ENCODE peak calls at places on chromosomes 11 and 22, in five cellular contexts. X is nephron progenitor cell, Z is bronchial epithelial cell, Y is upper lobe of right lung, P is kidney epithelial cell. N is an unnamed sample.

GRCh38 chr11:130909650-130910049 is 6.6 kb downstream of the SNX19 start:
- DNase-seq in X (no peak), P (no peak), Z (peak), Y (no peak), N (peak)

GRCh38 chr22:20027966-20028854 is 7.3 kb downstream of the TANGO2 start:
- DNase-seq in P (no peak), Y (no peak), X (no peak), Z (peak), N (peak)

GRCh38 chr11:70078095-70078795 is at the start of gene ANO1:
- DNase-seq in X (peak), Y (peak), Z (no peak), P (no peak), N (peak)

GRCh38 chr22:30485362-30485988 is 13.7 kb upstream of the SEC14L3 start:
- DNase-seq in P (no peak), Z (peak), Y (peak), X (peak), N (peak)

GRCh38 chr11:67700548-67701262 is 26.3 kb upstream of the ALDH3B2 start:
- DNase-seq in X (no peak), Z (peak), P (no peak), Y (no peak), N (peak)

GRCh38 chr11:35007277-35007676 is 90.9 kb downstream of the PDHX start:
- DNase-seq in X (no peak), Y (no peak), P (no peak), Z (no peak), N (no peak)

GRCh38 chr11:116702772-116703360 is 69.9 kb downstream of the BUD13 start:
- DNase-seq in P (peak), X (no peak), Y (no peak), Z (no peak), N (no peak)

GRCh38 chr11:27720277-27720830 is 20.1 kb upstream of the BDNF start:
- DNase-seq in Y (no peak), Z (peak), X (peak), P (no peak), N (peak)

GRCh38 chr11:28442113-28442512 is 333.9 kb downstream of the METTL15 start:
- DNase-seq in Z (no peak), Y (no peak), X (no peak), P (no peak), N (no peak)

GRCh38 chr22:49852898-49853894 is at the start of gene ZBED4:
- DNase-seq in Z (peak), Y (peak), P (peak), X (peak), N (peak)

GRCh38 chr11:66333220-66333877 is 2.9 kb downstream of the RIN1 start:
- DNase-seq in X (no peak), Y (no peak), Z (no peak), P (no peak), N (no peak)

GRCh38 chr11:121716060-121716459 is 263.3 kb upstream of the SORL1-AS1 start:
- DNase-seq in Z (no peak), Y (no peak), P (no peak), X (no peak), N (no peak)

GRCh38 chr11:103894673-103895072 is 141.8 kb upstream of the DDI1 start:
- DNase-seq in Z (no peak), Y (no peak), P (no peak), X (no peak), N (no peak)

GRCh38 chr22:18076060-18076497 is 1.7 kb upstream of the PEX26 start:
- DNase-seq in Z (peak), X (peak), Y (peak), P (no peak), N (peak)

GRCh38 chr11:39541945-39542351 is 1917.5 kb downstream of the LRRC4C start:
- DNase-seq in Z (peak), Y (no peak), P (peak), X (no peak), N (peak)

GRCh38 chr22:22558972-22559603 is at the start of gene PRAME:
- DNase-seq in P (no peak), X (peak), Y (peak), Z (no peak), N (no peak)

GRCh38 chr11:65445604-65446445 is 23.2 kb downstream of the NEAT1 start:
- DNase-seq in Y (no peak), X (no peak), P (no peak), Z (peak), N (peak)

GRCh38 chr11:46661836-46662235 is 38.6 kb downstream of the ARHGAP1 start:
- DNase-seq in Z (no peak), P (no peak), Y (no peak), X (no peak), N (no peak)

GRCh38 chr11:45927684-45928413 is 5.4 kb downstream of the LARGE2 start:
- DNase-seq in Z (no peak), Y (peak), X (no peak), P (no peak), N (no peak)

GRCh38 chr11:114179234-114179941 is 116.8 kb upstream of the NNMT start:
- DNase-seq in Y (peak), Z (no peak), X (no peak), P (no peak), N (no peak)

GRCh38 chr22:19358703-19359553 is 67.4 kb upstream of the CLTCL1 start:
- DNase-seq in X (no peak), Z (no peak), P (no peak), Y (no peak), N (no peak)

GRCh38 chr11:45021692-45022130 is 71.0 kb upstream of the TP53I11 start:
- DNase-seq in P (no peak), Y (peak), X (peak), Z (no peak), N (no peak)

GRCh38 chr11:107397357-107397756 is 60.3 kb downstream of the CWF19L2 start:
- DNase-seq in X (peak), Z (peak), Y (no peak), P (no peak), N (peak)

GRCh38 chr11:121328213-121328966 is 35.8 kb downstream of the SC5D start:
- DNase-seq in X (no peak), Y (no peak), Z (no peak), P (no peak), N (no peak)

GRCh38 chr22:17281026-17281809 is 62.0 kb upstream of the ADA2 start:
- DNase-seq in Z (no peak), Y (no peak), X (no peak), P (no peak), N (no peak)

GRCh38 chr11:86676533-86677154 is 4.2 kb upstream of the ME3 start:
- DNase-seq in X (no peak), Z (no peak), Y (no peak), P (no peak), N (peak)
- TF ChIP-seq CTCF in X (no peak), Z (peak), Y (peak), P (peak), N (peak)

GRCh38 chr11:33897761-33898403 is 6.0 kb upstream of the LMO2 start:
- DNase-seq in Y (no peak), Z (peak), P (no peak), X (no peak), N (peak)

GRCh38 chr11:33898957-33899356 is 7.1 kb upstream of the LMO2 start:
- DNase-seq in X (no peak), Y (no peak), P (no peak), Z (no peak), N (no peak)

GRCh38 chr11:33900159-33900855 is 8.4 kb upstream of the LMO2 start:
- DNase-seq in Z (no peak), Y (no peak), X (no peak), P (no peak), N (no peak)

GRCh38 chr11:33895752-33896137 is 3.9 kb upstream of the LMO2 start:
- DNase-seq in P (no peak), Z (peak), X (no peak), Y (no peak), N (peak)

GRCh38 chr11:33899383-33900037 is 7.6 kb upstream of the LMO2 start:
- DNase-seq in Y (no peak), Z (peak), P (peak), X (no peak), N (peak)
- TF ChIP-seq CTCF in Y (no peak), Z (no peak), P (no peak), X (no peak), N (no peak)

GRCh38 chr11:24286238-24286637 is 210.6 kb upstream of the LUZP2 start:
- DNase-seq in X (no peak), P (no peak), Z (no peak), Y (no peak), N (no peak)
- TF ChIP-seq CTCF in X (no peak), P (no peak), Z (no peak), Y (no peak), N (no peak)

GRCh38 chr11:257766-258493 is 20.3 kb upstream of the NLRP6 start:
- DNase-seq in P (no peak), Z (no peak), X (no peak), Y (no peak), N (no peak)
- TF ChIP-seq CTCF in P (peak), Z (peak), X (no peak), Y (peak), N (peak)

DNA sequence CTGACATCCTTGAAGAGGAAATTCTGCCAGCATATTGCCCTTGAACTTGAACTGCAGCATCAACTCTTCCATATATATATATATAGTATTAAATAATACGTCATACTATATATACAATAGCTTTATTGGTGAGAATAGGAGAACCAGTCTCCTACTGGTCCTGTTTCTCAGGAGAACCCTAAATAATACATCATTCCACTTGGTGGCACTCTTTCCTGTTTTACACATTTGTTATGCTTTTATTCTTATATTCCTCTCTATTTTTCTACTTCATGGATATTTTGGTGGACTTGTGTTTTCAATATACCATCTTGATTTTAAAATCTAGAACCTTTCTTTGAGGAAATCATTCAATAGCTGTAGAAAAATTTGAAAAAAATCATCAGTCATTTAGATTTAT is 193.3 kb downstream of the TRPC6 start:
- DNase-seq in Z (peak), Y (no peak), P (no peak), X (no peak), N (peak)
- TF ChIP-seq CTCF in Z (no peak), Y (peak), P (peak), X (no peak), N (peak)